ENCODE peak calls at places on chromosomes 5 and 9, in five cellular contexts. One of them, this sample, is unnamed.

GRCh38 chr9:89185980-89186379 is 7.4 kb upstream of the SHC3 start:
- DNase-seq in A549: no peak
- DNase-seq in GM12878: no peak
- DNase-seq in H1: no peak
- DNase-seq in HepG2: no peak
- DNase-seq in this sample: no peak

GRCh38 chr5:123037104-123037418 is 536 bp upstream of the PPIC start:
- DNase-seq in H1: no peak
- DNase-seq in GM12878: no peak
- DNase-seq in A549: no peak
- DNase-seq in HepG2: no peak
- DNase-seq in this sample: no peak

GRCh38 chr5:142512041-142512679 is 173.7 kb downstream of the FGF1 start:
- DNase-seq in A549: no peak
- DNase-seq in HepG2: no peak
- DNase-seq in GM12878: no peak
- DNase-seq in H1: no peak
- DNase-seq in this sample: no peak

GRCh38 chr5:147455321-147455720 is 54.5 kb downstream of the DPYSL3 start:
- DNase-seq in A549: no peak
- DNase-seq in HepG2: no peak
- DNase-seq in GM12878: no peak
- DNase-seq in H1: no peak
- DNase-seq in this sample: no peak

GRCh38 chr5:17991775-17992174 is 357.5 kb downstream of the TAF11L14 start:
- DNase-seq in H1: no peak
- DNase-seq in A549: no peak
- DNase-seq in GM12878: no peak
- DNase-seq in HepG2: no peak
- DNase-seq in this sample: no peak

GRCh38 chr9:69818946-69819345 is 1.7 kb upstream of the CFAP95 start:
- DNase-seq in A549: no peak
- DNase-seq in H1: no peak
- DNase-seq in HepG2: no peak
- DNase-seq in GM12878: no peak
- DNase-seq in this sample: no peak

GRCh38 chr9:26132913-26133312 is 454.7 kb upstream of the TUSC1 start:
- DNase-seq in GM12878: no peak
- DNase-seq in HepG2: no peak
- DNase-seq in A549: no peak
- DNase-seq in H1: no peak
- DNase-seq in this sample: no peak

GRCh38 chr5:44862808-44863207 is 54.1 kb downstream of the MRPS30 start:
- DNase-seq in H1: no peak
- DNase-seq in HepG2: no peak
- DNase-seq in GM12878: no peak
- DNase-seq in A549: peak; percentile 33
- DNase-seq in this sample: no peak

GRCh38 chr5:8436919-8437318 is 568.0 kb downstream of the MTRR start:
- DNase-seq in HepG2: no peak
- DNase-seq in A549: no peak
- DNase-seq in GM12878: no peak
- DNase-seq in H1: no peak
- DNase-seq in this sample: no peak

GRCh38 chr5:138646671-138647070 is 71.5 kb upstream of the HSPA9 start:
- DNase-seq in GM12878: no peak
- DNase-seq in H1: no peak
- DNase-seq in HepG2: no peak
- DNase-seq in A549: no peak
- DNase-seq in this sample: no peak

GRCh38 chr5:139696894-139697658 is 48.9 kb downstream of the CXXC5 start:
- DNase-seq in A549: peak; percentile 35
- DNase-seq in GM12878: no peak
- DNase-seq in HepG2: peak; percentile 70
- DNase-seq in H1: no peak
- DNase-seq in this sample: peak; percentile 92

GRCh38 chr9:124894741-124895170 is 32.8 kb downstream of the ARPC5L start:
- DNase-seq in HepG2: peak; percentile 12
- DNase-seq in H1: no peak
- DNase-seq in GM12878: no peak
- DNase-seq in A549: peak; percentile 59
- DNase-seq in this sample: no peak

GRCh38 chr9:136953771-136954269 is 1.7 kb downstream of the LCN12 start:
- DNase-seq in HepG2: no peak
- DNase-seq in H1: no peak
- DNase-seq in GM12878: no peak
- DNase-seq in A549: no peak
- DNase-seq in this sample: no peak

GRCh38 chr5:147485046-147485445 is 24.8 kb downstream of the DPYSL3 start:
- DNase-seq in GM12878: no peak
- DNase-seq in H1: no peak
- DNase-seq in HepG2: no peak
- DNase-seq in A549: no peak
- DNase-seq in this sample: no peak

GRCh38 chr9:122904466-122904822 is 715 bp downstream of the RC3H2 start:
- DNase-seq in A549: peak; percentile 43
- DNase-seq in H1: no peak
- DNase-seq in HepG2: peak; percentile 43
- DNase-seq in GM12878: no peak
- DNase-seq in this sample: peak; percentile 48

GRCh38 chr9:119195521-119195920 is 173.7 kb downstream of the BRINP1 start:
- DNase-seq in A549: no peak
- DNase-seq in HepG2: no peak
- DNase-seq in GM12878: no peak
- DNase-seq in H1: no peak
- DNase-seq in this sample: no peak

GRCh38 chr5:2686725-2687124 is 64.8 kb downstream of the IRX2 start:
- DNase-seq in HepG2: no peak
- DNase-seq in GM12878: no peak
- DNase-seq in H1: no peak
- DNase-seq in A549: no peak
- DNase-seq in this sample: no peak

GRCh38 chr9:76887003-76887821 is 18.7 kb downstream of the PRUNE2 start:
- DNase-seq in GM12878: no peak
- DNase-seq in H1: no peak
- DNase-seq in HepG2: no peak
- DNase-seq in A549: no peak
- DNase-seq in this sample: no peak

GRCh38 chr9:21801683-21802417 is 586 bp upstream of the MTAP start:
- DNase-seq in H1: peak; percentile 80
- DNase-seq in A549: peak; percentile 82
- DNase-seq in HepG2: peak; percentile 62
- DNase-seq in GM12878: no peak
- DNase-seq in this sample: no peak

GRCh38 chr5:73540192-73540591 is 25.2 kb downstream of the ANKRA2 start:
- DNase-seq in GM12878: no peak
- DNase-seq in H1: no peak
- DNase-seq in HepG2: peak; percentile 50
- DNase-seq in A549: peak; percentile 35
- DNase-seq in this sample: no peak

GRCh38 chr5:42759456-42759855 is 2.8 kb downstream of the CCDC152 start:
- DNase-seq in HepG2: no peak
- DNase-seq in GM12878: no peak
- DNase-seq in H1: no peak
- DNase-seq in A549: no peak
- DNase-seq in this sample: no peak

GRCh38 chr9:121779381-121780117 is 128.1 kb downstream of the DAB2IP start:
- DNase-seq in A549: no peak
- DNase-seq in HepG2: no peak
- DNase-seq in H1: no peak
- DNase-seq in GM12878: peak; percentile 5
- DNase-seq in this sample: no peak

GRCh38 chr9:121581775-121582600 is 69.4 kb upstream of the DAB2IP start:
- DNase-seq in H1: peak; percentile 60
- DNase-seq in HepG2: no peak
- DNase-seq in A549: no peak
- DNase-seq in GM12878: no peak
- DNase-seq in this sample: no peak

GRCh38 chr9:104802110-104802509 is 38.2 kb downstream of the NIPSNAP3B start:
- DNase-seq in GM12878: no peak
- DNase-seq in HepG2: no peak
- DNase-seq in A549: no peak
- DNase-seq in H1: no peak
- DNase-seq in this sample: no peak

GRCh38 chr9:22030101-22030598 is 21.0 kb upstream of the CDKN2B start:
- DNase-seq in HepG2: peak; percentile 54
- DNase-seq in GM12878: no peak
- DNase-seq in H1: no peak
- DNase-seq in A549: no peak
- DNase-seq in this sample: no peak

GRCh38 chr5:72305194-72306142 is 14.6 kb downstream of the MRPS27 start:
- DNase-seq in H1: no peak
- DNase-seq in A549: no peak
- DNase-seq in HepG2: peak; percentile 16
- DNase-seq in GM12878: peak; percentile 60
- DNase-seq in this sample: peak; percentile 24

GRCh38 chr9:95529910-95530309 is 13.1 kb upstream of the PTCH1 start:
- DNase-seq in HepG2: no peak
- DNase-seq in GM12878: no peak
- DNase-seq in H1: no peak
- DNase-seq in A549: no peak
- DNase-seq in this sample: no peak

GRCh38 chr5:53478411-53479044 is 1.9 kb upstream of the FST start:
- DNase-seq in H1: peak; percentile 74
- DNase-seq in HepG2: peak; percentile 79
- DNase-seq in GM12878: no peak
- DNase-seq in A549: peak; percentile 72
- DNase-seq in this sample: no peak

GRCh38 chr5:31614147-31615030 is 24.5 kb upstream of the PDZD2 start:
- DNase-seq in HepG2: no peak
- DNase-seq in H1: no peak
- DNase-seq in A549: no peak
- DNase-seq in GM12878: no peak
- DNase-seq in this sample: no peak

GRCh38 chr9:111622626-111623025 is 8.5 kb upstream of the DNAJC25 start:
- DNase-seq in A549: peak; percentile 65
- DNase-seq in HepG2: peak; percentile 68
- DNase-seq in GM12878: no peak
- DNase-seq in H1: no peak
- DNase-seq in this sample: no peak

GRCh38 chr5:97208714-97209113 is 25.7 kb upstream of the RIOK2 start:
- DNase-seq in H1: no peak
- DNase-seq in HepG2: no peak
- DNase-seq in GM12878: no peak
- DNase-seq in A549: no peak
- DNase-seq in this sample: no peak

GRCh38 chr5:168740821-168741213 is 161.6 kb upstream of the PANK3 start:
- DNase-seq in A549: no peak
- DNase-seq in H1: no peak
- DNase-seq in GM12878: no peak
- DNase-seq in HepG2: no peak
- DNase-seq in this sample: no peak

DNA sequence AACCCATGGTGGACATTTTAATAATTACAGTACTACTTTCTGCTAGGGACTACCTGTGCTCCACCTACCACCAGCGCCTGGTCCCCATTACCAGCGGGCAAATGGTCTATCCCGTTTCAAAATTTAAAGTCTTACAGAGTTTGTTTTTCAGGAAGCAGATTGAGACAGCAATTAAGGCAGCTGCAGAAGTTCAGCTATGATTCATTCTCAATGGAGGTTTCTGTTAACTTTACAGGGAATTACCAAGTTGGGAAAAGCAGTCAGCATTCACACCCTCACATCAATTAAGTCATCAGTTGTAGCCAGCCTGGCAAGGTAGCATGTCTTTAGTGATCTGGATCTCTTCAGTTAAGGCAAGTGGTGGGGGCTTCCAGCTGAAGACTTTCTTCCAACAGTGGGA is 410.6 kb upstream of the DAB2 start:
- DNase-seq in HepG2: no peak
- DNase-seq in GM12878: no peak
- DNase-seq in H1: no peak
- DNase-seq in A549: no peak
- DNase-seq in this sample: no peak
- TF ChIP-seq KDM1A in HepG2: no peak
- TF ChIP-seq KDM1A in GM12878: no peak
- TF ChIP-seq KDM1A in H1: no peak
- TF ChIP-seq KDM1A in A549: no peak
- TF ChIP-seq KDM1A in this sample: no peak

GRCh38 chr9:133733421-133734250 is 4.5 kb downstream of the SARDH start:
- DNase-seq in A549: no peak
- DNase-seq in HepG2: no peak
- DNase-seq in GM12878: no peak
- DNase-seq in H1: no peak
- DNase-seq in this sample: no peak
- TF ChIP-seq MAX in A549: no peak
- TF ChIP-seq MAX in HepG2: no peak
- TF ChIP-seq MAX in GM12878: no peak
- TF ChIP-seq MAX in H1: no peak
- TF ChIP-seq MAX in this sample: no peak

GRCh38 chr5:171945476-171945875 is 61.0 kb downstream of the FBXW11 start:
- DNase-seq in HepG2: no peak
- DNase-seq in A549: no peak
- DNase-seq in GM12878: no peak
- DNase-seq in H1: no peak
- DNase-seq in this sample: no peak

GRCh38 chr5:171946382-171946781 is 60.1 kb downstream of the FBXW11 start:
- DNase-seq in HepG2: no peak
- DNase-seq in GM12878: no peak
- DNase-seq in A549: no peak
- DNase-seq in H1: no peak
- DNase-seq in this sample: no peak

GRCh38 chr5:171945066-171945465 is 61.4 kb downstream of the FBXW11 start:
- DNase-seq in HepG2: no peak
- DNase-seq in H1: no peak
- DNase-seq in GM12878: no peak
- DNase-seq in A549: no peak
- DNase-seq in this sample: no peak
- TF ChIP-seq KDM1A in HepG2: no peak
- TF ChIP-seq KDM1A in H1: no peak
- TF ChIP-seq KDM1A in GM12878: no peak
- TF ChIP-seq KDM1A in A549: no peak
- TF ChIP-seq KDM1A in this sample: no peak

DNA sequence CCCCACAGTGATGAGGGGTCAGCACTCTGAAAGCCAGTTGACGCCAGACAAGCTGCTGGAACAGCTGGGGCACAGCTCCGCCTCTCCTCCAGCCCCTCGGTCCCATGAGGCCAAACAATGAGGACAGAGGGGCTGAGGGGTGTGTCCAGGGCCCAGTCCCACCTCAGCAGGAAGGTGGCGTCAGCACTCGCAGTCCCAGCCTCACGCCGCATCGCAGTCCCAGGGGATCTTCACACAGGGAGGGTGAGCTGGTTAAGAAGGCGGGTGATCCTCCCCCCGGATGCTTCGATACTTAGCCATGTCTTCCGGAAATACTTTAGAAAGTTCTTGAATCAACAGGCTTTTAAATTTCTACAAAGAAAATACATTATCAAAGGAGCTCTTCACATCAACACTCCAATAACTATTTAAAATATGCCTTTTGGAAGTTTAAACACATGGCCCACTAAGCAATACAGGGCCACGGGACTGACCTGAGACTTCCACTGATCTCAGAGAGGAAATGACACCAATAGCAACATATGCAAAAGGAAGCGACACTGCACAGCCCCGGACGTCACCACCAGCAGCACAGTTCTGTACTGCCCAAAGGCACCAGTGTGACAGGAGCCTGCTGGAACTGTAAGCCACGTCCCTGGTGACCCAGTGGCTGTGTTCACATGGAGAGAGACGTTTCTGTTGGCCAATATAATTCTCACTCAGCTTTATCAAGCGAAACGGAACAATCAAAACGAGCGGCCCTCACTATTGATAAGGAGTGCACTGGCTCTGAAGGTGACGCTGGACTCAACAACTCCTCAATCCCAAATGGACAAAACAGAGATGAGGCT is 5.9 kb downstream of the MED10 start:
- DNase-seq in HepG2: no peak
- DNase-seq in A549: no peak
- DNase-seq in GM12878: no peak
- DNase-seq in H1: no peak
- DNase-seq in this sample: no peak
- TF ChIP-seq MAX in HepG2: no peak
- TF ChIP-seq MAX in A549: no peak
- TF ChIP-seq MAX in GM12878: no peak
- TF ChIP-seq MAX in H1: no peak
- TF ChIP-seq MAX in this sample: no peak

This sample was measured in K562.